ENCODE peak calls at places on chromosome 12, in four cellular contexts. N, P, F and H are unnamed samples.

GRCh38 chr12:94305293-94305957 is 154.2 kb downstream of the CEP83 start:
- DNase-seq in N (no peak), P (no peak), F (peak; percentile 23), H (no peak)

GRCh38 chr12:54222609-54223008 is 33.8 kb upstream of the SMUG1 start:
- DNase-seq in N (no peak), P (no peak), F (no peak), H (no peak)

GRCh38 chr12:107536613-107537012 is 149.0 kb upstream of the PWP1 start:
- DNase-seq in N (no peak), P (no peak), F (no peak), H (no peak)

GRCh38 chr12:32756476-32757158 is 920 bp upstream of the YARS2 start:
- DNase-seq in N (no peak), P (no peak), F (no peak), H (no peak)

GRCh38 chr12:123478762-123479161 is 20.8 kb downstream of the SNRNP35 start:
- DNase-seq in N (no peak), P (no peak), F (peak; percentile 88), H (no peak)

GRCh38 chr12:57118711-57119271 is 7.6 kb upstream of the STAT6 start:
- DNase-seq in N (no peak), P (no peak), F (no peak), H (no peak)

GRCh38 chr12:63826002-63826585 is 18.4 kb upstream of the SRGAP1 start:
- DNase-seq in N (no peak), P (no peak), F (no peak), H (peak; percentile 7)

GRCh38 chr12:109461846-109462766 is 15.0 kb downstream of the KCTD10 start:
- DNase-seq in N (peak; percentile 34), P (peak; percentile 85), F (peak; percentile 87), H (no peak)

GRCh38 chr12:100359822-100360221 is 2.9 kb downstream of the SLC17A8 start:
- DNase-seq in N (no peak), P (no peak), F (no peak), H (no peak)

GRCh38 chr12:104730761-104731160 is 227.3 kb downstream of the SLC41A2 start:
- DNase-seq in N (no peak), P (no peak), F (no peak), H (no peak)

GRCh38 chr12:48219635-48220034 is 16.5 kb upstream of the OR10AD1 start:
- DNase-seq in N (no peak), P (no peak), F (no peak), H (no peak)

GRCh38 chr12:1272132-1272531 is 281.1 kb downstream of the ERC1 start:
- DNase-seq in N (no peak), P (no peak), F (no peak), H (no peak)

GRCh38 chr12:122081697-122082221 is 3.2 kb downstream of the MLXIP start:
- DNase-seq in N (no peak), P (peak; percentile 60), F (peak; percentile 40), H (peak; percentile 67)

GRCh38 chr12:122081108-122081696 is 2.6 kb downstream of the MLXIP start:
- DNase-seq in N (no peak), P (no peak), F (peak; percentile 35), H (peak; percentile 84)

GRCh38 chr12:122079038-122079531 is 529 bp downstream of the MLXIP start:
- DNase-seq in N (no peak), P (peak; percentile 43), F (peak; percentile 52), H (peak; percentile 70)

GRCh38 chr12:122079532-122080081 is 1.1 kb downstream of the MLXIP start:
- DNase-seq in N (no peak), P (no peak), F (no peak), H (peak; percentile 66)

DNA sequence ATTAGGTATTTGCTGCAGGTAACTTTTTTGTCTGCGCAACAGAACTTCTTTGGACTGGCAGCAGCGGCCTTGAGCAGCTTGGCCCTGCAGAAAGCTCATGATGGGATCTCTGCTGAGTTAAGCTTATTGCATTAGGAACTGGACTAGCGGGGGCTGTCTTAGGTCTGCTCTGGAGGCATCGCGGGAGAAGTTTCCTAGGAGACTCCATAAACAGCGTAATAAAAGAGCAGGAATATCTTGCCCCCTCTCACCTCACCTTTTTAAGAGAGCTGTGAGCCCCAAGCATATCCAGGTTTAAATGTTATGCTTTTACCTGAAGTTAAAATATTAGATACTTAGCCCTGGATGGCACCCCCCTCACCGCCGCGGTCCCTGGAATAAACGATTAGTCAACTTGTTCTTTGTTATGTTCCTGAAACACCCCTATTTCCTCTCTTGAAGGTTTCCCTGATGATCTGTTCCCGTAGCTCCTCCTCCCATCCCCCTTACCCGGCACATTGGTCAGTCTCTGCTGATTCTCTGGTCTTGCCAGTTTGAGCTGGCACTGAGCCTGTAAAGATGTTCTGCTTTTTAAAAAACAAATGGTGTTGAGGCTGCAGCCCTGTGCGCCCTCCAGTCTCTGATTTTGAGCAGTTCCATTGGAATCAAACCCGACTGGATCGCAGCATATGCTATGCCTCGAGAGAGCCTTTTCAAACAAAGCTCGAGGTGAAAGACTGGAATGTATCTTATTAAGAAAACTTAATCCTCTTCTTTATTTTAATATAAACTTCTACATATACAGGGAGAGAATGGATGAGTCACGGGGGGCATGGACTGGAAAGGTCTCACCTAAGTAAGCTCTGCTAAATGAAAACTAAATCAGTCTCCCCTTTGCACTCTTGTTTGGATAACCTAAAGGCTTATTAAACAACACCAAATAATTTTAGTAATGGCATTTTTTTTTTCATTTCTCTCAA is 1.9 kb downstream of the MLXIP start:
- DNase-seq in N (no peak), P (peak; percentile 75), F (peak; percentile 90), H (peak; percentile 75)
- TF ChIP-seq POLR2A in N (no peak), P (peak; percentile 76), F (peak; percentile 82), H (peak; percentile 54)

GRCh38 chr12:6952860-6953416 is 1.8 kb downstream of the PTPN6 start:
- DNase-seq in N (no peak), P (no peak), F (no peak), H (no peak)

GRCh38 chr12:6952121-6952859 is 1.1 kb downstream of the PTPN6 start:
- DNase-seq in N (no peak), P (no peak), F (no peak), H (no peak)

GRCh38 chr12:6954316-6954710 is 3.2 kb downstream of the PTPN6 start:
- DNase-seq in N (no peak), P (no peak), F (no peak), H (no peak)

GRCh38 chr12:6954754-6955461 is 3.8 kb downstream of the PTPN6 start:
- DNase-seq in N (no peak), P (no peak), F (peak; percentile 68), H (no peak)

DNA sequence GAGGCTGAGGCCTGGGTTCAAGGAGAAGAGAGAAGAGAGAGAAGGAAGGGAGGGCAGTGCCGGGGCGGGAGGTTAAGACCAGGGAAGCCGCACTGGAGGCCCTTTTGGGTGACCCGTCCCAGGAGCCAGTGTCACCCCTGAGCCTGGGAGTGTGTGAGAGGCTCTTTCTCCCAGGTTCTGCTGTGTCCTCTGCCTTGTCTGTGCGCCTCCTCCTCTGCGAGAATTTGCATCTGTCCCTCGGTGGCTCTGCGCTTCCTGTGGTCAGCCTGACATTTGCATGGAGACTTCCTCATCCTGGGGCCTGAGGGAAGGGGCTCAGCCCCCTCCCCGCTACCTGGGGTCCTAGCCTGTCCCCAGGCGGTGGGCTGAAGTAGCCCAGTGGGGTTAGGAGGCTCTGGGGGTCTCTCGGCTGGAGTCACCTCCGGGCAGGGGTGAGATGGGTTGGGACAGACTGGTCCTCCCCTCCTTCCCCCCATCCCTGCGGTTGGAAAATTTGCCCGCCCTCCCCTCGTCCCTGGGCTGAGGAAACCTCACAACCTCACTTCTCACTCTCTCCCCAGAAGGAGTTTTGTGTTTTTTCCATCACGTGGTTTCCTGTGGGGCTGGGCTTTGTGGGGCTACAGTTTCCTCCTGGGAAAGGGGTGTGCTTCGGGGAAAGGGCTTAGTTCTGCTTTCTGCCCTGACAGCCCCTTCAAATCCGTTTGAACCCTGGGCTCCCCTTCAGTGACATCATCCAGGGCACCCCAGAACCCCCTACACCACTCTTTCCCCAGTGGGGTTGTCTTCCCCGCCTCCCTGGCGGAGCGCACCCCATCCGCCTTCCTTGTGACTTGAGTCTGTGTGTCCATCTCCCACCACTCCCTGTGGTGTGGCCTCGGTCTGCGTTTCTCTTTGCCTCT is 2.5 kb downstream of the PTPN6 start:
- DNase-seq in N (no peak), P (peak; percentile 79), F (peak; percentile 66), H (no peak)
- TF ChIP-seq POLR2A in N (no peak), P (peak; percentile 51), F (peak; percentile 28), H (peak; percentile 61)

DNA sequence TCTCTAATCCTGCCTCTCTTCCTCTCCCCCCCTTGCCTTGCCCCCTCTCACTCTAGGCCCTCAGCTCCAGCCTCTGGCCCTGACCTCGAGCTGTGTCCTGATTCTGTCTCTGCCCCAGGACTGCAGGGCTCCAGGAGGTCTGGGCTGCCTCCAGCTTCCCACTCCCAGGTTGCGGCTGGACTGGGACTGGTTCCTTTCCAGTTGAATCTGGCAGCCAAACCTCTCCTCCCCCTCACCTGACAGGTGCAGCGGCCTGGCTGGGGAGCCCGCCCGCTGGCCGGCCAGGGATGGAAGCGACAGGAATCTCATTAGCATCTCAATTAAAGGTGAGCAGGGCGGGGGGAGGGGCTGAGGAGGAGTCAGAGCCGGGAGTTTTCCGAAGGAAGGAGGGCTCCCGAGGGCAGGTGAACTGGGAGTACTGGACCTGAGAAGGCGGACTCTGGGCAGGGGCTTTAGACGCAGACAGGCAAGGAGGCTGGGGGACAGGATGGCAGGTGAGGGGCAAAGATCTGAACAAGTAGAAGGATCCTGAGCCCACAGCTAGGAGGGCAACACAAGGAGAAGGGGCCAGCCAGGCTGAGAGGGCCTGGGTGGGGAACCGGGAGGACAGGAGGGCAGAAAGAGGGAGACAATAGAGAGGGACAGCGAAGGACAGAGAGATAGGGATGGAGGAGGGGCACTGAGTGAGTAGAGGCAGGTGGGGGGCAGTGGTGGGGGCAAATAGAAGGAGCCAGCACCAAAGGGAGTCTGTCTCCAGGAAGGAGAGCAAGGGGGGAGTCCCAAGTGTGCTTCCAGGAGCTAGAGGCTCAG is at the start of gene SCNN1A:
- DNase-seq in N (no peak), P (peak; percentile 86), F (no peak), H (no peak)
- TF ChIP-seq POLR2A in N (no peak), P (peak; percentile 98), F (no peak), H (no peak)

DNA sequence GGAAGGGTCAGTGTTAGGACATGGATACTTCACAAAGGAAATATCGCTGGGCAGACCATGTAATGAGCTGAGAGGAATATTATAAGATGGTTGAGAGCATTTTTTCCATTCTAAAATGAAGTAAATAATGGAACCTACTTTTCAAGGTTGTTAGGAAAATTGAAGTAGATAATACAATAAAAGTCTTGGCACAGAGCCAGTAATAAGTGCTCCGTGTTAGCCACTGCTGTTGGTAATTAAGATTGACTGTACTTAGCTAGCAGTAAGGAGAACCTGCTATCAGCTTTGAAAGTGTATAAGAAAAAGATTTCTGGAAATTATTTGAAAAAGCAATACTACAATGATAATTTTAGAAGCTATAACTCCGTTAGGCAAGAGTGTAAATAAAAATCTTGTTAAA is 77.6 kb downstream of the SCAF11 start:
- DNase-seq in N (no peak), P (no peak), F (no peak), H (no peak)
- TF ChIP-seq POLR2A in N (no peak), P (no peak), F (no peak), H (no peak)

GRCh38 chr12:51951199-51951842 is at the start of gene ACVR1B:
- DNase-seq in N (peak; percentile 94), P (peak; percentile 94), F (peak; percentile 91), H (peak; percentile 95)
- TF ChIP-seq POLR2A in N (no peak), P (peak; percentile 58), F (peak; percentile 52), H (no peak)

DNA sequence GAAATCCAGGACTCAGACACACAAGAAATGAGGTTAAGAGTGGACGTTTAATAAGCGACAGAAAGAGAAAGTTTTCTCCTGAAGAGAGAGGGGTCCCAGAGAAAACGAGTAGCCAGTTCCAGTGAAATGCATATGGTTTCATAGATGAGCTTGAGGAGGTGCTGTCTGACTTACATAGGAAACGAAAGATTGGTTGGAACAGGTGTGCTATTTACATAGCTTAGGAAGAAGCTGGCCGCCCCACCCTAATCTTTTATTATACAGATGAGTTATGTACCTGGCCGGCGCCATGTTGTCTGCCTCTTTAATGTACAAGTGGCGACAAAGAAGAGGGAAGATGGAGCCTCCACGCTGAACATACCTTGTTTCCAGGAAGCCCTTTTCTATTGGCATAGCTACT is 223.0 kb downstream of the SLC6A15 start:
- DNase-seq in N (no peak), P (no peak), F (no peak), H (no peak)
- TF ChIP-seq POLR2A in N (no peak), P (no peak), F (no peak), H (no peak)

GRCh38 chr12:96400631-96401060 is 407 bp upstream of the CDK17 start:
- DNase-seq in N (no peak), P (no peak), F (no peak), H (no peak)
- TF ChIP-seq POLR2A in N (peak; percentile 33), P (no peak), F (no peak), H (peak; percentile 44)